ENCODE peak calls at places on chromosomes 12 and 14, in seven cellular contexts. One of them, this sample, is unnamed.

GRCh38 chr12:32183646-32184045 is 77.0 kb downstream of the BICD1 start:
- DNase-seq in endothelial cell: peak; percentile 31
- DNase-seq in AG09309: no peak
- DNase-seq in CD8-positive, alpha-beta T cell: no peak
- DNase-seq in retinal pigment epithelial cell: no peak
- DNase-seq in H9: no peak
- DNase-seq in GM13977: no peak
- DNase-seq in this sample: no peak

GRCh38 chr14:55221186-55221585 is 29.8 kb upstream of the DLGAP5 start:
- DNase-seq in AG09309: peak; percentile 18
- DNase-seq in CD8-positive, alpha-beta T cell: no peak
- DNase-seq in GM13977: no peak
- DNase-seq in retinal pigment epithelial cell: no peak
- DNase-seq in endothelial cell: no peak
- DNase-seq in H9: no peak
- DNase-seq in this sample: no peak

GRCh38 chr12:124608451-124608870 is 41.0 kb upstream of the NCOR2 start:
- DNase-seq in retinal pigment epithelial cell: no peak
- DNase-seq in GM13977: no peak
- DNase-seq in endothelial cell: no peak
- DNase-seq in AG09309: no peak
- DNase-seq in H9: no peak
- DNase-seq in CD8-positive, alpha-beta T cell: no peak
- DNase-seq in this sample: no peak

GRCh38 chr14:62039871-62040270 is 277.7 kb downstream of the SNAPC1 start:
- DNase-seq in endothelial cell: no peak
- DNase-seq in H9: no peak
- DNase-seq in CD8-positive, alpha-beta T cell: no peak
- DNase-seq in GM13977: no peak
- DNase-seq in retinal pigment epithelial cell: no peak
- DNase-seq in AG09309: no peak
- DNase-seq in this sample: no peak

GRCh38 chr12:16086462-16086861 is 175.3 kb downstream of the DERA start:
- DNase-seq in AG09309: no peak
- DNase-seq in CD8-positive, alpha-beta T cell: no peak
- DNase-seq in retinal pigment epithelial cell: no peak
- DNase-seq in H9: no peak
- DNase-seq in GM13977: no peak
- DNase-seq in endothelial cell: no peak
- DNase-seq in this sample: no peak

GRCh38 chr14:105861985-105862465 is 335.6 kb downstream of the TMEM121 start:
- DNase-seq in retinal pigment epithelial cell: no peak
- DNase-seq in CD8-positive, alpha-beta T cell: peak; percentile 14
- DNase-seq in AG09309: no peak
- DNase-seq in GM13977: peak; percentile 82
- DNase-seq in H9: no peak
- DNase-seq in endothelial cell: no peak
- DNase-seq in this sample: no peak

GRCh38 chr14:77457115-77457521 is 283 bp downstream of the VIPAS39 start:
- DNase-seq in AG09309: no peak
- DNase-seq in CD8-positive, alpha-beta T cell: no peak
- DNase-seq in retinal pigment epithelial cell: no peak
- DNase-seq in GM13977: no peak
- DNase-seq in H9: no peak
- DNase-seq in endothelial cell: no peak
- DNase-seq in this sample: no peak

GRCh38 chr12:22481557-22482104 is 62.7 kb downstream of the C2CD5 start:
- DNase-seq in CD8-positive, alpha-beta T cell: no peak
- DNase-seq in AG09309: no peak
- DNase-seq in GM13977: no peak
- DNase-seq in retinal pigment epithelial cell: no peak
- DNase-seq in H9: no peak
- DNase-seq in endothelial cell: no peak
- DNase-seq in this sample: no peak

GRCh38 chr12:76552343-76552938 is 7.1 kb downstream of the OSBPL8 start:
- DNase-seq in CD8-positive, alpha-beta T cell: no peak
- DNase-seq in GM13977: no peak
- DNase-seq in AG09309: no peak
- DNase-seq in retinal pigment epithelial cell: no peak
- DNase-seq in H9: no peak
- DNase-seq in endothelial cell: no peak
- DNase-seq in this sample: no peak

GRCh38 chr12:75698052-75698451 is 186.6 kb upstream of the KRR1 start:
- DNase-seq in H9: no peak
- DNase-seq in CD8-positive, alpha-beta T cell: no peak
- DNase-seq in endothelial cell: no peak
- DNase-seq in retinal pigment epithelial cell: no peak
- DNase-seq in AG09309: no peak
- DNase-seq in GM13977: no peak
- DNase-seq in this sample: no peak

GRCh38 chr14:81273521-81273920 is 52.8 kb upstream of the GTF2A1 start:
- DNase-seq in CD8-positive, alpha-beta T cell: no peak
- DNase-seq in AG09309: no peak
- DNase-seq in H9: peak; percentile 38
- DNase-seq in retinal pigment epithelial cell: no peak
- DNase-seq in endothelial cell: no peak
- DNase-seq in GM13977: no peak
- DNase-seq in this sample: no peak

GRCh38 chr14:24605435-24606190 is 3.9 kb downstream of the GZMH start:
- DNase-seq in H9: peak; percentile 74
- DNase-seq in AG09309: no peak
- DNase-seq in CD8-positive, alpha-beta T cell: peak; percentile 41
- DNase-seq in endothelial cell: peak; percentile 53
- DNase-seq in retinal pigment epithelial cell: no peak
- DNase-seq in GM13977: peak; percentile 77
- DNase-seq in this sample: peak; percentile 9

GRCh38 chr12:56387152-56387551 is 24.5 kb upstream of the APOF start:
- DNase-seq in GM13977: no peak
- DNase-seq in H9: no peak
- DNase-seq in endothelial cell: no peak
- DNase-seq in CD8-positive, alpha-beta T cell: no peak
- DNase-seq in retinal pigment epithelial cell: peak; percentile 13
- DNase-seq in AG09309: no peak
- DNase-seq in this sample: no peak

GRCh38 chr14:38290601-38291190 is 34.8 kb upstream of the CLEC14A start:
- DNase-seq in GM13977: no peak
- DNase-seq in endothelial cell: no peak
- DNase-seq in CD8-positive, alpha-beta T cell: no peak
- DNase-seq in H9: no peak
- DNase-seq in AG09309: peak; percentile 91
- DNase-seq in retinal pigment epithelial cell: peak; percentile 87
- DNase-seq in this sample: no peak

GRCh38 chr14:51448831-51449665 is 202.7 kb upstream of the FRMD6 start:
- DNase-seq in AG09309: peak; percentile 55
- DNase-seq in retinal pigment epithelial cell: no peak
- DNase-seq in endothelial cell: no peak
- DNase-seq in CD8-positive, alpha-beta T cell: no peak
- DNase-seq in H9: no peak
- DNase-seq in GM13977: no peak
- DNase-seq in this sample: no peak

GRCh38 chr14:63371033-63371432 is 52.3 kb upstream of the GPHB5 start:
- DNase-seq in retinal pigment epithelial cell: no peak
- DNase-seq in AG09309: no peak
- DNase-seq in CD8-positive, alpha-beta T cell: no peak
- DNase-seq in GM13977: no peak
- DNase-seq in endothelial cell: no peak
- DNase-seq in H9: no peak
- DNase-seq in this sample: no peak

DNA sequence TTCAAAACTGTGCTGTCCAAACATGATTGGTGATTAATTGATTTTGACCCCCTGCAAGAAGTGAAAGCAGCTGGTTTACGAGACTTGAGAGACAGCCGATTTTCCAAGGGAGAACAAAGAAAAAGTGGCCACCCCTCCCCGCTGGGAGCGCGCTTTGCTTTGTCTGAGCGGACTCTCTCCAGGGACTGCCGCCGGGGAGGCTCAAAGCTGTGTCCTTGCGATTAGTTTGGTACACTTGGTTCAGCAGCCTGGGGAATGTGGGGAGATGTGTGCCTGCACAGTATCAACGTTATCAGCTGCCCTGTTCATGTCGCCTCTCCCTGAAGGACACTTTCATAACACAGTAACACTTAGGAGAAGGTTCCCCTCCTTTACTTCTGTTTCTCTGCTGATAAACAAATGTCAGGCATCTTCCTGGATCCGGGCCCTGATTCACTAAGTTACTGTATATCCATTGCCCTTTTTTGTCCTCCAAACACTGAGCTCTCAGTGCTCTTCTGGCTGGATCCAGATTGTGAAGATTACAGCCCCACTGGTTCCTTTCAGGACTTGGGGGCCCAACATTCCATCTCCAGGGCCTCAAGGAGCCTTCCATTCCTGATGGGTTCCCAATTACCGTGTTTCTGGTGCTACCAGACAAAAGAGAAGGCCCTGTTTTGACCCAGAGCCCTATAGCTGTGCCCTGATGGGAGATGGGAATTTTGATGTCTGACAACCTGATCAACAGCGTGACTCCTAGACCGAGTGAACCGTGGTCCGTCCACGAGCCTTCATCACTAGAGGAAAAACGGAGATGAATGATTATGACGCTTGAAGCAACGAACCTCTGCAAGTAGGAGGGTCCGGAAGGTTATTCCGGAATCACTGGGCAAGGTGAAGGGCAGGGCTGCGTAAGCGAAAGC is 31.7 kb upstream of the TUBA1C start:
- DNase-seq in endothelial cell: peak; percentile 57
- DNase-seq in retinal pigment epithelial cell: no peak
- DNase-seq in CD8-positive, alpha-beta T cell: no peak
- DNase-seq in AG09309: no peak
- DNase-seq in GM13977: no peak
- DNase-seq in H9: peak; percentile 71
- DNase-seq in this sample: peak; percentile 64
- TF ChIP-seq CTCF in endothelial cell: no peak
- TF ChIP-seq CTCF in retinal pigment epithelial cell: no peak
- TF ChIP-seq CTCF in CD8-positive, alpha-beta T cell: no peak
- TF ChIP-seq CTCF in AG09309: peak; percentile 19
- TF ChIP-seq CTCF in GM13977: no peak
- TF ChIP-seq CTCF in H9: no peak
- TF ChIP-seq CTCF in this sample: no peak

GRCh38 chr12:132342828-132343227 is 13.4 kb upstream of the GALNT9 start:
- DNase-seq in endothelial cell: no peak
- DNase-seq in CD8-positive, alpha-beta T cell: no peak
- DNase-seq in H9: no peak
- DNase-seq in GM13977: no peak
- DNase-seq in retinal pigment epithelial cell: no peak
- DNase-seq in AG09309: no peak
- DNase-seq in this sample: no peak

GRCh38 chr12:132343294-132343972 is 14.0 kb upstream of the GALNT9 start:
- DNase-seq in endothelial cell: no peak
- DNase-seq in AG09309: no peak
- DNase-seq in GM13977: no peak
- DNase-seq in H9: no peak
- DNase-seq in CD8-positive, alpha-beta T cell: no peak
- DNase-seq in retinal pigment epithelial cell: no peak
- DNase-seq in this sample: no peak

GRCh38 chr12:132341318-132342050 is 12.1 kb upstream of the GALNT9 start:
- DNase-seq in H9: no peak
- DNase-seq in CD8-positive, alpha-beta T cell: no peak
- DNase-seq in endothelial cell: no peak
- DNase-seq in GM13977: no peak
- DNase-seq in retinal pigment epithelial cell: no peak
- DNase-seq in AG09309: no peak
- DNase-seq in this sample: no peak

GRCh38 chr12:132344181-132344580 is 14.8 kb upstream of the GALNT9 start:
- DNase-seq in CD8-positive, alpha-beta T cell: no peak
- DNase-seq in GM13977: no peak
- DNase-seq in endothelial cell: no peak
- DNase-seq in retinal pigment epithelial cell: no peak
- DNase-seq in H9: no peak
- DNase-seq in AG09309: no peak
- DNase-seq in this sample: no peak

GRCh38 chr12:132342322-132342721 is 12.9 kb upstream of the GALNT9 start:
- DNase-seq in CD8-positive, alpha-beta T cell: no peak
- DNase-seq in AG09309: no peak
- DNase-seq in GM13977: no peak
- DNase-seq in retinal pigment epithelial cell: no peak
- DNase-seq in endothelial cell: peak; percentile 57
- DNase-seq in H9: peak; percentile 80
- DNase-seq in this sample: no peak
- TF ChIP-seq CTCF in CD8-positive, alpha-beta T cell: no peak
- TF ChIP-seq CTCF in AG09309: peak; percentile 19
- TF ChIP-seq CTCF in GM13977: no peak
- TF ChIP-seq CTCF in retinal pigment epithelial cell: peak; percentile 36
- TF ChIP-seq CTCF in endothelial cell: peak; percentile 59
- TF ChIP-seq CTCF in H9: peak; percentile 68
- TF ChIP-seq CTCF in this sample: peak; percentile 57

DNA sequence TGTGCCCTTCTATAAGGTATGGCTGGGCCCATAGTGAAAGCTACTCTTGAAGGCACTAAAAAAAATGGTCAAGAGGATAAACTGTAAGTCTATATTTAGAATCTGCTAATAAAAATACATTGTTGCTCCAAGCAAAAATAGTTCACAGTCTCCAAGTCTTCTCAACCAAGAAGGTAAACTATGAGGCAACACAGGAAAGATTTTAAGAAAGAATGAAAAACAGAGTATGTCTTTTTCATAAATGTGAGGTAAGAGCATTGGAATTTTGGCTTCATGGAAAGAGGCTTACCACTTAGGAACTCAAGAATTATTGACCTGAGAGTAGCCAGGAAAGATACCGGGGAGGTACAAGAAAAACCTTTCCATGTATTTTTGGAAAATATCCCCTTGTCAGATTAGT is 238.2 kb downstream of the FOXN3 start:
- DNase-seq in retinal pigment epithelial cell: no peak
- DNase-seq in endothelial cell: no peak
- DNase-seq in H9: no peak
- DNase-seq in CD8-positive, alpha-beta T cell: no peak
- DNase-seq in GM13977: no peak
- DNase-seq in AG09309: no peak
- DNase-seq in this sample: no peak
- TF ChIP-seq CTCF in retinal pigment epithelial cell: no peak
- TF ChIP-seq CTCF in endothelial cell: no peak
- TF ChIP-seq CTCF in H9: no peak
- TF ChIP-seq CTCF in CD8-positive, alpha-beta T cell: no peak
- TF ChIP-seq CTCF in GM13977: no peak
- TF ChIP-seq CTCF in AG09309: no peak
- TF ChIP-seq CTCF in this sample: no peak

GRCh38 chr12:2054091-2055018 is 1.6 kb downstream of the CACNA1C start:
- DNase-seq in retinal pigment epithelial cell: no peak
- DNase-seq in endothelial cell: no peak
- DNase-seq in H9: no peak
- DNase-seq in AG09309: no peak
- DNase-seq in GM13977: no peak
- DNase-seq in CD8-positive, alpha-beta T cell: no peak
- DNase-seq in this sample: no peak

GRCh38 chr12:2053675-2054070 is 886 bp downstream of the CACNA1C start:
- DNase-seq in CD8-positive, alpha-beta T cell: no peak
- DNase-seq in retinal pigment epithelial cell: no peak
- DNase-seq in endothelial cell: peak; percentile 36
- DNase-seq in AG09309: no peak
- DNase-seq in GM13977: no peak
- DNase-seq in H9: no peak
- DNase-seq in this sample: no peak

GRCh38 chr12:2051700-2052625 is 824 bp upstream of the CACNA1C start:
- DNase-seq in endothelial cell: peak; percentile 15
- DNase-seq in AG09309: no peak
- DNase-seq in H9: no peak
- DNase-seq in GM13977: no peak
- DNase-seq in CD8-positive, alpha-beta T cell: no peak
- DNase-seq in retinal pigment epithelial cell: no peak
- DNase-seq in this sample: no peak

GRCh38 chr12:2049604-2050540 is 2.9 kb upstream of the CACNA1C start:
- DNase-seq in AG09309: no peak
- DNase-seq in GM13977: no peak
- DNase-seq in endothelial cell: no peak
- DNase-seq in retinal pigment epithelial cell: no peak
- DNase-seq in H9: no peak
- DNase-seq in CD8-positive, alpha-beta T cell: no peak
- DNase-seq in this sample: no peak

GRCh38 chr12:2052861-2053674 is at the start of gene CACNA1C:
- DNase-seq in AG09309: no peak
- DNase-seq in endothelial cell: peak; percentile 69
- DNase-seq in H9: peak; percentile 79
- DNase-seq in GM13977: peak; percentile 69
- DNase-seq in CD8-positive, alpha-beta T cell: no peak
- DNase-seq in retinal pigment epithelial cell: peak; percentile 0
- DNase-seq in this sample: peak; percentile 46
- TF ChIP-seq CTCF in AG09309: peak; percentile 34
- TF ChIP-seq CTCF in endothelial cell: no peak
- TF ChIP-seq CTCF in H9: peak; percentile 39
- TF ChIP-seq CTCF in GM13977: no peak
- TF ChIP-seq CTCF in CD8-positive, alpha-beta T cell: no peak
- TF ChIP-seq CTCF in retinal pigment epithelial cell: no peak
- TF ChIP-seq CTCF in this sample: peak; percentile 48